ENCODE peak calls at places on chromosomes 2 and 18, in seven cellular contexts. One of them, this sample, is unnamed.
A peak's percentile ranks its signal among the peaks of the same experiment; 100 is the strongest.

GRCh38 chr2:16293871-16294270 is 353.5 kb downstream of the MYCN start:
- DNase-seq in breast epithelium: no peak
- DNase-seq in stomach: no peak
- DNase-seq in tibial nerve: no peak
- DNase-seq in IMR-90: no peak
- DNase-seq in A549: no peak
- DNase-seq in H1: no peak
- DNase-seq in this sample: no peak

GRCh38 chr2:150122871-150123588 is 364.4 kb downstream of the RND3 start:
- DNase-seq in IMR-90: no peak
- DNase-seq in A549: no peak
- DNase-seq in tibial nerve: no peak
- DNase-seq in breast epithelium: no peak
- DNase-seq in H1: no peak
- DNase-seq in stomach: no peak
- DNase-seq in this sample: no peak

GRCh38 chr18:64474279-64474678 is 325.4 kb upstream of the LINC00305 start:
- DNase-seq in stomach: no peak
- DNase-seq in tibial nerve: no peak
- DNase-seq in breast epithelium: no peak
- DNase-seq in IMR-90: no peak
- DNase-seq in H1: no peak
- DNase-seq in A549: no peak
- DNase-seq in this sample: no peak

GRCh38 chr18:56161604-56162003 is 476.8 kb downstream of the TXNL1 start:
- DNase-seq in H1: no peak
- DNase-seq in stomach: no peak
- DNase-seq in IMR-90: no peak
- DNase-seq in A549: no peak
- DNase-seq in breast epithelium: no peak
- DNase-seq in tibial nerve: no peak
- DNase-seq in this sample: no peak

GRCh38 chr2:173792166-173792565 is 173.0 kb downstream of the SP3 start:
- DNase-seq in A549: no peak
- DNase-seq in breast epithelium: no peak
- DNase-seq in tibial nerve: no peak
- DNase-seq in IMR-90: no peak
- DNase-seq in H1: peak; percentile 49
- DNase-seq in stomach: no peak
- DNase-seq in this sample: no peak

GRCh38 chr2:20213651-20214565 is 11.0 kb downstream of the SDC1 start:
- DNase-seq in stomach: no peak
- DNase-seq in H1: no peak
- DNase-seq in tibial nerve: no peak
- DNase-seq in breast epithelium: no peak
- DNase-seq in A549: no peak
- DNase-seq in IMR-90: no peak
- DNase-seq in this sample: no peak

GRCh38 chr2:112627060-112628040 is 18.4 kb upstream of the SLC20A1 start:
- DNase-seq in tibial nerve: no peak
- DNase-seq in H1: no peak
- DNase-seq in breast epithelium: no peak
- DNase-seq in A549: peak; percentile 52
- DNase-seq in stomach: peak; percentile 42
- DNase-seq in IMR-90: peak; percentile 97
- DNase-seq in this sample: no peak

GRCh38 chr18:12441475-12442035 is 33.8 kb downstream of the PRELID3A start:
- DNase-seq in IMR-90: no peak
- DNase-seq in breast epithelium: no peak
- DNase-seq in H1: no peak
- DNase-seq in A549: no peak
- DNase-seq in stomach: no peak
- DNase-seq in tibial nerve: no peak
- DNase-seq in this sample: no peak

GRCh38 chr2:34910018-34910417 is 1310.9 kb upstream of the FAM98A start:
- DNase-seq in breast epithelium: no peak
- DNase-seq in stomach: no peak
- DNase-seq in tibial nerve: no peak
- DNase-seq in H1: no peak
- DNase-seq in A549: no peak
- DNase-seq in IMR-90: no peak
- DNase-seq in this sample: no peak

GRCh38 chr18:46386788-46387187 is 270.2 kb downstream of the LOXHD1 start:
- DNase-seq in H1: no peak
- DNase-seq in IMR-90: no peak
- DNase-seq in breast epithelium: no peak
- DNase-seq in A549: no peak
- DNase-seq in tibial nerve: no peak
- DNase-seq in stomach: no peak
- DNase-seq in this sample: no peak

DNA sequence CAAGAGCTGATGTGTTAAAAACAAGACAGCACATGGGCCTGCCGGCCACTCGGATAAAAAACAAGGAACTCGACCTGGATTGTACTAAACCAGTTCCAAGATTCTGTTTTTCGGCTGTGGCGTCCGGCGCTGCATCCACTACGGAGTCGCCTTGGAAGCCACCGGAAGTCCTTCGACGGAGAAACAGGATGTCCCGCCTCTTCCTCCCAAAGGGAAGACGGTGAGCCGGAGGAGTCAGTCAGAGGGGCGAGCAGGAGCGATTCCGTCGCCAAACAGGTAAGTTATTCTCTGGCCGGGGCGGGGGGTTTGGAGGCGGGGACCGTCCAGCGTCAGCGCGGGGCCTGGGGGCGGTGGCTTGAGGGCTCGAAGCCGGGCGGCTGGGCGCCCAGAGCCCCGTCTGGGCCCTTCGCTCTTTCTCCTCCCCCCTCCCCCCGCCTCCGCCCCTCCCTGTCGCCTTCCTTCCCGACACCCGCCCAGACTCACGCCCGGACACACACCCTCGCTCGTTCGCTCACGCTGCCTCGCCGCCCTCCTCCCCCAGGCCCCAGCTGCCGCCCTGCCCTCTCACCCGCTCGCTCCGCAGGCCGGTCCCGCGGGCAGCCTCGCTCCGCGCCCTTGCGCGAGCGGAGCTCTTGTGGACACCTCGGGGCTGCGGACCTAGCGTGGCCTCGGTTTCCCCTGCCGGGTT is at the start of gene ZNF407:
- DNase-seq in A549: peak; percentile 57
- DNase-seq in stomach: peak; percentile 87
- DNase-seq in tibial nerve: peak; percentile 73
- DNase-seq in H1: peak; percentile 89
- DNase-seq in breast epithelium: peak; percentile 80
- DNase-seq in IMR-90: peak; percentile 91
- DNase-seq in this sample: peak; percentile 79
- TF ChIP-seq POLR2A in A549: no peak
- TF ChIP-seq POLR2A in stomach: no peak
- TF ChIP-seq POLR2A in tibial nerve: no peak
- TF ChIP-seq POLR2A in H1: peak; percentile 80
- TF ChIP-seq POLR2A in breast epithelium: peak; percentile 9
- TF ChIP-seq POLR2A in IMR-90: peak; percentile 88
- TF ChIP-seq POLR2A in this sample: peak; percentile 16

GRCh38 chr2:110677530-110678456 is at the start of gene BUB1:
- DNase-seq in IMR-90: peak; percentile 95
- DNase-seq in stomach: peak; percentile 98
- DNase-seq in H1: peak; percentile 98
- DNase-seq in breast epithelium: peak; percentile 97
- DNase-seq in A549: peak; percentile 89
- DNase-seq in tibial nerve: peak; percentile 92
- DNase-seq in this sample: peak; percentile 92
- TF ChIP-seq POLR2A in IMR-90: peak; percentile 69
- TF ChIP-seq POLR2A in stomach: no peak
- TF ChIP-seq POLR2A in H1: peak; percentile 85
- TF ChIP-seq POLR2A in breast epithelium: peak; percentile 41
- TF ChIP-seq POLR2A in A549: peak; percentile 88
- TF ChIP-seq POLR2A in tibial nerve: peak; percentile 49
- TF ChIP-seq POLR2A in this sample: peak; percentile 74

GRCh38 chr2:190648289-190649034 is 421 bp upstream of the NAB1 start:
- DNase-seq in stomach: peak; percentile 86
- DNase-seq in H1: peak; percentile 77
- DNase-seq in A549: peak; percentile 74
- DNase-seq in breast epithelium: peak; percentile 74
- DNase-seq in tibial nerve: peak; percentile 82
- DNase-seq in IMR-90: peak; percentile 88
- DNase-seq in this sample: peak; percentile 72

GRCh38 chr2:190649798-190650390 is 1.0 kb downstream of the NAB1 start:
- DNase-seq in tibial nerve: no peak
- DNase-seq in A549: peak; percentile 13
- DNase-seq in H1: no peak
- DNase-seq in stomach: no peak
- DNase-seq in IMR-90: peak; percentile 43
- DNase-seq in breast epithelium: no peak
- DNase-seq in this sample: no peak

GRCh38 chr2:190646780-190647626 is 1.9 kb upstream of the NAB1 start:
- DNase-seq in breast epithelium: no peak
- DNase-seq in H1: no peak
- DNase-seq in stomach: no peak
- DNase-seq in A549: no peak
- DNase-seq in tibial nerve: no peak
- DNase-seq in IMR-90: no peak
- DNase-seq in this sample: no peak

GRCh38 chr2:190651413-190651812 is 2.5 kb downstream of the NAB1 start:
- DNase-seq in stomach: no peak
- DNase-seq in IMR-90: no peak
- DNase-seq in tibial nerve: no peak
- DNase-seq in breast epithelium: no peak
- DNase-seq in H1: no peak
- DNase-seq in A549: no peak
- DNase-seq in this sample: no peak

GRCh38 chr2:190649035-190649797 is at the start of gene NAB1:
- DNase-seq in A549: peak; percentile 31
- DNase-seq in stomach: peak; percentile 45
- DNase-seq in H1: peak; percentile 77
- DNase-seq in breast epithelium: peak; percentile 57
- DNase-seq in IMR-90: peak; percentile 44
- DNase-seq in tibial nerve: peak; percentile 25
- DNase-seq in this sample: peak; percentile 53
- TF ChIP-seq POLR2A in A549: no peak
- TF ChIP-seq POLR2A in stomach: no peak
- TF ChIP-seq POLR2A in H1: peak; percentile 21
- TF ChIP-seq POLR2A in breast epithelium: no peak
- TF ChIP-seq POLR2A in IMR-90: peak; percentile 54
- TF ChIP-seq POLR2A in tibial nerve: no peak
- TF ChIP-seq POLR2A in this sample: no peak

GRCh38 chr2:219205165-219205538 is 1.4 kb upstream of the ZFAND2B start:
- DNase-seq in breast epithelium: no peak
- DNase-seq in A549: no peak
- DNase-seq in IMR-90: no peak
- DNase-seq in H1: no peak
- DNase-seq in tibial nerve: no peak
- DNase-seq in stomach: no peak
- DNase-seq in this sample: no peak

GRCh38 chr2:219207254-219207883 is 787 bp downstream of the ZFAND2B start:
- DNase-seq in stomach: no peak
- DNase-seq in tibial nerve: no peak
- DNase-seq in H1: no peak
- DNase-seq in breast epithelium: no peak
- DNase-seq in IMR-90: no peak
- DNase-seq in A549: no peak
- DNase-seq in this sample: no peak

GRCh38 chr2:219206442-219207253 is at the start of gene ZFAND2B:
- DNase-seq in breast epithelium: peak; percentile 94
- DNase-seq in tibial nerve: peak; percentile 93
- DNase-seq in A549: peak; percentile 89
- DNase-seq in IMR-90: peak; percentile 88
- DNase-seq in stomach: peak; percentile 97
- DNase-seq in H1: peak; percentile 96
- DNase-seq in this sample: peak; percentile 99

GRCh38 chr2:219204425-219205164 is 2.0 kb upstream of the ZFAND2B start:
- DNase-seq in breast epithelium: no peak
- DNase-seq in stomach: no peak
- DNase-seq in tibial nerve: no peak
- DNase-seq in A549: no peak
- DNase-seq in H1: no peak
- DNase-seq in IMR-90: no peak
- DNase-seq in this sample: no peak

DNA sequence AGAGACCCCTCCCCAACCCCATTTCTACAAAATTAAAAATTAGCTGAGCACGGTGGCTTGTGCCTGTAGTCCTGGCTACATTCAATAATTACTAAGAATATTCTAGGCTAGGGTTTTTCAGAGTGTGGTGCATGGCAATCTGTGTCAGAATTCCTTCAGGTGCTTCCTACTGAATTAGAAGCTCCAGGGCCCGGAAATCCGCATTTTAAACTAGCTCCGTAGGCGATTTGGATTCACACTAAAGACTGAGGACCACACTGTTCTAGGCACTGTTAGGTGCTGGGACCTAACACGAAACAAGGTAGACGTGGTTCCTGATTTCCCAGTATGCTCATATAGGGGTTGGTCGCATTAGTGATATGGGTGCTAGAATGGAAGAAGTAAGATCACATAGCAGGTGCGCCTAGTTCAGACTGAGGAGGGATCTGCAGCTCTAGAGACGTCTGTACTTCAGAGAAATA is 571 bp upstream of the ZFAND2B start:
- DNase-seq in stomach: no peak
- DNase-seq in IMR-90: no peak
- DNase-seq in A549: no peak
- DNase-seq in tibial nerve: no peak
- DNase-seq in H1: no peak
- DNase-seq in breast epithelium: no peak
- DNase-seq in this sample: no peak
- TF ChIP-seq POLR2A in stomach: no peak
- TF ChIP-seq POLR2A in IMR-90: no peak
- TF ChIP-seq POLR2A in A549: no peak
- TF ChIP-seq POLR2A in tibial nerve: no peak
- TF ChIP-seq POLR2A in H1: no peak
- TF ChIP-seq POLR2A in breast epithelium: no peak
- TF ChIP-seq POLR2A in this sample: no peak

DNA sequence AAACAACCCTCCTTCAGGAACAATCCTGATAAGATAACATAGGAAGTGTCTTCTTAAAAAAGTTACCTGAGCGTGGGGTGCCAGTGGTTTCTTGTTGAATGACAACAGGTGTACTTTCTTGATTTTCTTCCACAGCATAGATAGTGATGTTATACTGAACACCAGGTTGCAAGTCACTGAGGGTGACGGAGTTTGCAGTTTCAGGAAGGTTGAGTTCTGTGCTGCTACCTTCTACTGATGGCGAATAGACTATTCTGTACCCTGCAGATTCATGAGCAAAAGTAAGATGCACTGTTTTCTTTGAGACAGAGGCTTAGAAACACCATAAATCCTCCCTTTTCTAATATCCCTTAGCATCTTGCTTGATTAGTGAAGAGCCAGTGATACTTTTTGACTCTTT is 28.8 kb downstream of the FN1 start:
- DNase-seq in breast epithelium: no peak
- DNase-seq in stomach: no peak
- DNase-seq in H1: no peak
- DNase-seq in A549: no peak
- DNase-seq in tibial nerve: no peak
- DNase-seq in IMR-90: no peak
- DNase-seq in this sample: no peak
- TF ChIP-seq POLR2A in breast epithelium: no peak
- TF ChIP-seq POLR2A in stomach: no peak
- TF ChIP-seq POLR2A in H1: no peak
- TF ChIP-seq POLR2A in A549: no peak
- TF ChIP-seq POLR2A in tibial nerve: no peak
- TF ChIP-seq POLR2A in IMR-90: no peak
- TF ChIP-seq POLR2A in this sample: no peak